ENCODE peak calls at places on chromosomes 16 and 17, in ten cellular contexts. X, S, M, N, R, W, D, U, K and H are unnamed samples. For H3K36me3, the result is how much of the 10 kb centered on the place peaks cover.

GRCh38 chr16:56317998-56318912 is 107.1 kb downstream of the AMFR start:
- DNase-seq in W (peak), U (peak), D (peak), K (peak), X (peak), N (peak), M (peak), R (peak), S (peak), H (peak)

GRCh38 chr16:8855051-8855786 is 13.6 kb downstream of the CARHSP1 start:
- DNase-seq in U (peak), K (no peak), D (no peak), S (no peak), X (peak), N (no peak), W (no peak), R (no peak), M (no peak), H (no peak)

GRCh38 chr17:77478899-77479298 is 338.1 kb downstream of the SEC14L1 start:
- DNase-seq in R (no peak), S (no peak), N (no peak), U (no peak), M (no peak), W (no peak), D (no peak), K (no peak), X (no peak), H (no peak)

GRCh38 chr17:18041776-18042175 is 2.6 kb downstream of the GID4 start:
- DNase-seq in M (no peak), W (peak), N (no peak), R (peak), S (no peak), U (no peak), K (no peak), X (no peak), D (no peak), H (no peak)

GRCh38 chr16:90019543-90020259 is 445 bp upstream of the DBNDD1 start:
- DNase-seq in U (peak), S (peak), M (peak), W (peak), R (peak), K (no peak), N (peak), X (peak), D (peak), H (peak)

GRCh38 chr17:80475949-80476876 is at the start of gene NPTX1:
- DNase-seq in W (no peak), U (no peak), X (no peak), S (no peak), M (peak), N (no peak), D (peak), R (peak), K (no peak), H (peak)

GRCh38 chr17:28549274-28550132 is 2.9 kb downstream of the UNC119 start:
- DNase-seq in S (peak), N (no peak), D (no peak), U (no peak), K (no peak), M (no peak), W (no peak), R (no peak), X (no peak), H (peak)

GRCh38 chr17:35432176-35433074 is at the start of gene SLFN12:
- DNase-seq in W (peak), X (peak), R (peak), D (peak), M (peak), K (peak), N (peak), S (peak), U (peak), H (peak)

GRCh38 chr17:68197997-68198930 is 49.6 kb upstream of the AMZ2 start:
- DNase-seq in U (no peak), X (no peak), N (no peak), D (peak), M (peak), S (peak), R (no peak), W (no peak), K (no peak), H (peak)

GRCh38 chr17:40782450-40782849 is at the start of gene KRT27:
- DNase-seq in K (no peak), M (no peak), X (no peak), D (no peak), S (no peak), R (no peak), N (no peak), W (no peak), U (no peak), H (no peak)

GRCh38 chr16:11333696-11334095 is 11.6 kb upstream of the RMI2 start:
- DNase-seq in U (no peak), W (no peak), D (no peak), K (no peak), M (no peak), N (no peak), X (no peak), S (no peak), R (peak), H (no peak)

GRCh38 chr17:27800522-27800921 is at the start of gene NOS2:
- DNase-seq in N (no peak), K (no peak), S (peak), X (peak), M (peak), W (no peak), R (no peak), D (no peak), U (no peak), H (no peak)

DNA sequence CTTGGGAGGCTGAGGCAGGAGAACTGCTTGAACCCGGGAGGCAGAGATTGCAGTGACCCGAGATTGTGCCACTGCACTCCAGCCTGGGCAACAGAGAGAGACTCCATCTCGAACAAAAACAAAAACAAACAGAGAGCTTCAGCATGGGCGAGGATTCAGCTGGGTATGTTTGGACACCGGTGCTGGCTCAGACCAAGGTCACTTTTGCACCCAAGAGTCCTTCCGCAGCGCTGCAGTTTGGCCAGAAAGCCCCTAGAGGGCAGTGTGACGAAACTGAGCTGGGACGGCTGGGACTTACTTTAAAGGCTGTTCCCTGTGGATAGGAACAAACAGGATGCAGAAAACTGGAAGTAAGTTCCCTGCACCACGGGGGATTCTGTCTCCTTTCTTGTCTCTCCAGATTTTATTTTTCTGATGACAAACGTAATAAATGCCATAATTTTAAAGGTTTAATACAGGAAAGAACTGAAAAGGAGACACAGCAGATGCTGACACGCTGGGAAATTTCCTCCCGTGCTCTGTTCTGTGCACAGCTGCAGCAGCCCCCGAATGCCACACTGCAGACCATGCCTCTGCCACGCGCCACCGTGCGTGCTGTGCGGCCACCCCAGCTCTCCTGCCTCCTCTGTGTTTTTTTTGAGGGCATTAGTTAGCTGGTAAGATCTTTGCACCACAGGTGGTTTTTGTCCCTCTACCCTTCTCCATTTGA is 25.2 kb upstream of the USP36 start:
- DNase-seq in W (peak), U (peak), X (peak), M (peak), D (peak), R (peak), N (peak), K (peak), S (peak), H (peak)
- H3K27ac ChIP-seq in W (no peak), U (no peak), X (no peak), M (no peak), D (no peak), R (peak), N (peak), K (no peak), S (no peak), H (no peak)

GRCh38 chr16:87836346-87836843 is 32.9 kb downstream of the SLC7A5 start:
- DNase-seq in X (no peak), W (no peak), K (no peak), S (no peak), M (no peak), D (no peak), U (no peak), R (no peak), N (no peak), H (no peak)

GRCh38 chr16:87834015-87834667 is 35.2 kb downstream of the SLC7A5 start:
- DNase-seq in S (no peak), W (no peak), X (no peak), D (no peak), U (no peak), R (no peak), K (no peak), N (no peak), M (no peak), H (no peak)

GRCh38 chr16:87833548-87833947 is 35.8 kb downstream of the SLC7A5 start:
- DNase-seq in D (no peak), W (no peak), N (no peak), M (no peak), X (no peak), K (no peak), R (no peak), S (no peak), U (no peak), H (no peak)

GRCh38 chr16:87835882-87836331 is 33.4 kb downstream of the SLC7A5 start:
- DNase-seq in D (no peak), M (no peak), X (no peak), W (no peak), R (no peak), K (no peak), N (no peak), U (no peak), S (no peak), H (no peak)

GRCh38 chr16:87834668-87835473 is 34.4 kb downstream of the SLC7A5 start:
- DNase-seq in N (no peak), W (no peak), X (no peak), K (no peak), D (no peak), M (peak), S (no peak), R (no peak), U (no peak), H (no peak)
- H3K36me3 ChIP-seq in N (under half), W (half or more), X (under half), K (half or more), D (under half), M (under half), S (under half), R (half or more), U (under half), H (half or more)

GRCh38 chr16:86508028-86508946 is 2.0 kb upstream of the FOXF1 start:
- DNase-seq in D (peak), U (no peak), K (no peak), S (no peak), X (no peak), R (peak), M (no peak), W (no peak), N (no peak), H (peak)

GRCh38 chr16:86511317-86512161 is 1.2 kb downstream of the FOXF1 start:
- DNase-seq in D (no peak), X (no peak), R (peak), U (no peak), M (no peak), N (no peak), K (no peak), S (no peak), W (no peak), H (peak)

GRCh38 chr16:86510465-86511261 is at the start of gene FOXF1:
- DNase-seq in U (no peak), W (no peak), X (no peak), K (no peak), M (no peak), N (no peak), D (peak), R (peak), S (no peak), H (peak)

GRCh38 chr16:86508947-86509758 is 1.2 kb upstream of the FOXF1 start:
- DNase-seq in M (peak), S (no peak), D (peak), K (no peak), N (no peak), X (peak), U (no peak), R (peak), W (peak), H (peak)

DNA sequence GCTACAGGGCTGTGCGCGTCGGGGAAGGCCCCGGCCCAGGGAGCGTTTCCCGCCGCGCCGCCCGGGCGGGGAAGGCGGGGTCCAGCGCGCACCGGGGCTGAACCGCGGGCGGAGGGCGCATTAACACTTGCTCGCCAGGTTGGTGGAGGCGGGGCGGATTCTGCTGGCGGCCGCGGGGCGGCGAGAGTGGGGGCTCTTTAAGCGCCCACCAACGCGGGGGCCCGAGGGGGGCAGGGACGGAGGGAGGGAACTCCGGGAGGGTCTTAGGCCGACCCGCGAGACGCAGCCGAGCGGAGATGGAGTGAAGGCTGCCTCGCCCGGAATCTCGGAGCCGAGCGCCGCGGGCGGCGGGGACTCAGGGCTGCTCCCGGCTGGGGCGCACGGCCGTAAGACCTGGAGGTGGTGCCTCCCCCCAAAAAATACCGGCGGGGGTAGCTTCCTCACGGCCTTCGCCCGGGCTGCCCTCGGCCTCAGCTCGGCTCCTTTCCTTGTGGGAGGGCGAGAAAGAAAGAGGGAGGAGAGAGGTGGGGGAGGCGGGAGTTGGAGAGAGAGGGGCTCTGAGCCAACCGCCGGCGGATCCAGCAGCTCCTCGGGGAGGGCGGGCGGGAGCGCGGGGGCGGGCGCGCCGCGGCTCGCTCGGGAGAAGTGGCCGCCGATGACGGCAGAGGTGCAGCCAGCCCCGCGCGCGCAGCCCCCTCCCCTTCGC is 415 bp upstream of the FOXF1 start:
- DNase-seq in D (peak), N (no peak), W (peak), U (no peak), S (peak), R (peak), K (no peak), X (peak), M (peak), H (peak)
- H3K27ac ChIP-seq in D (no peak), N (peak), W (no peak), U (no peak), S (peak), R (peak), K (no peak), X (peak), M (peak), H (no peak)

GRCh38 chr17:81858170-81858966 is 2.0 kb downstream of the P4HB start:
- DNase-seq in S (no peak), R (peak), N (no peak), U (peak), M (no peak), D (no peak), W (no peak), K (no peak), X (no peak), H (no peak)
- H3K36me3 ChIP-seq in S (under half), R (under half), N (under half), U (under half), M (under half), D (under half), W (half or more), K (under half), X (under half), H (half or more)